ENCODE peak calls at places on chromosomes 5 and 9, in five cellular contexts. K, D, A, J and V are unnamed samples.

GRCh38 chr5:56190500-56190899 is 42.6 kb downstream of the ANKRD55 start:
- DNase-seq in A (peak; percentile 44), K (no peak), J (peak; percentile 52), D (peak; percentile 62), V (no peak)

GRCh38 chr5:67799732-67800234 is 415.8 kb upstream of the PIK3R1 start:
- DNase-seq in K (peak; percentile 8), J (no peak), A (peak; percentile 42), D (no peak), V (no peak)

GRCh38 chr9:124511426-124511840 is 4.2 kb upstream of the NR5A1 start:
- DNase-seq in J (no peak), D (no peak), K (no peak), A (peak; percentile 5), V (no peak)

GRCh38 chr5:135263022-135263668 is 135.9 kb downstream of the MACROH2A1 start:
- DNase-seq in D (no peak), A (peak; percentile 64), J (no peak), K (no peak), V (no peak)

GRCh38 chr9:36924071-36924470 is 110.0 kb downstream of the PAX5 start:
- DNase-seq in K (no peak), D (no peak), A (peak; percentile 65), J (no peak), V (no peak)

GRCh38 chr9:83062653-83063527 is at the start of gene RASEF:
- DNase-seq in K (peak; percentile 79), D (peak; percentile 77), A (peak; percentile 53), J (peak; percentile 87), V (peak; percentile 92)

GRCh38 chr9:135839516-135839915 is 67.8 kb downstream of the CAMSAP1 start:
- DNase-seq in D (no peak), K (no peak), A (no peak), J (no peak), V (no peak)

GRCh38 chr5:176737001-176737745 is 73.2 kb upstream of the UNC5A start:
- DNase-seq in D (peak; percentile 21), J (no peak), K (peak; percentile 70), A (no peak), V (no peak)

GRCh38 chr9:2026598-2026997 is 11.5 kb downstream of the SMARCA2 start:
- DNase-seq in K (no peak), J (no peak), A (no peak), D (no peak), V (no peak)

GRCh38 chr9:134809296-134809695 is 71.3 kb upstream of the FCN2 start:
- DNase-seq in K (no peak), J (no peak), A (no peak), D (no peak), V (no peak)

GRCh38 chr9:33737811-33738606 is 57.4 kb upstream of the PRSS3 start:
- DNase-seq in A (peak; percentile 63), K (peak; percentile 73), D (peak; percentile 71), J (no peak), V (peak; percentile 52)

DNA sequence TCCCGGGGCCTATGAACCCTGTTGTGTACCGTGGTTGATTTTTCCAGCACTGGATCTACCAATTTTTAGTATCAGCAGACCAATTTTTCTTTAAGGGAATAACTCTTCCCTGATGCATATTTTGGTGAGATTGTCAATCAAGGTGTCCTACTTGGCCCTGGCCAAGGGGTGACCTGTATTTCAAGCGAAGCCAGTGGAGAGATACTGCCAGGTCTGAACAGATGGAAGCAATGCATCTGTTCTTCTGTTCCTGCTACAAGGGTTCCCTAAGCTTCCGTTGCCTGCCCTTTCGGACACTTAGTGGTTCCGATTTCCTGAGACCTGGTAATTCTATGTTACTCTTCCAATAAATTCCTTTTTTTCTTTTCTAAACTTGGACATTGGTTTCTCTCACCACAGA is 37.3 kb downstream of the ADAM19 start:
- DNase-seq in D (no peak), J (no peak), K (no peak), A (no peak), V (no peak)
- H3K4me1 ChIP-seq in D (peaks cover 15% of the 10 kb centered on the region), J (peaks cover 40% of the 10 kb centered on the region), K (no peaks in the 10 kb centered on the region), A (peaks cover 14% of the 10 kb centered on the region), V (peaks cover 11% of the 10 kb centered on the region)

GRCh38 chr5:150492621-150493020 is 15.3 kb upstream of the NDST1 start:
- DNase-seq in J (no peak), A (peak; percentile 82), K (no peak), D (no peak), V (no peak)
- H3K4me1 ChIP-seq in J (peaks cover 66% of the 10 kb centered on the region), A (peaks cover 59% of the 10 kb centered on the region), K (peaks cover 15% of the 10 kb centered on the region), D (peaks cover 53% of the 10 kb centered on the region), V (peaks cover 26% of the 10 kb centered on the region)

GRCh38 chr9:108056083-108056804 is 566.7 kb upstream of the KLF4 start:
- DNase-seq in K (no peak), J (no peak), D (no peak), A (peak; percentile 66), V (no peak)
- H3K4me1 ChIP-seq in K (peaks cover 11% of the 10 kb centered on the region), J (peaks cover 27% of the 10 kb centered on the region), D (peaks cover 16% of the 10 kb centered on the region), A (peaks cover 3% of the 10 kb centered on the region), V (peaks cover 30% of the 10 kb centered on the region)

DNA sequence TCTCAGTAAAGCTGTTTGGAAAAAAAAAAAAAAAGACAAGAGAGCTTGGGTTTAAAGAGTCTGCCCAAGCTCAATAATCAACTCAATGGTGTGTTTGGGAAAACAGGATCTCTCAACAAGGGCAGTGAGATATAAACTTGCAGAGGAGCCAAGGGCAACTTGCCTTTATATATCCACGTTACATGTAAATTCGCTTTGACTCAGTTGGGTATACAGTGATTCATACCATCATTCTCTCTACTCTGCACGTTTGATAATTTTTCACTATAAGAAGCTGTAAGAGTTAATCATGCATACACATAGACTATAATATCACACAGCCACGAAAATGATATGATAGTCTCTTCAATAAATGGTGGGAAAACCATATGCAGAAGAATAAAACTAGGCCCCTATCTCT is 24.9 kb downstream of the ADAM19 start:
- DNase-seq in A (no peak), J (no peak), K (no peak), D (no peak), V (no peak)
- H3K4me1 ChIP-seq in A (peaks cover 14% of the 10 kb centered on the region), J (peaks cover 50% of the 10 kb centered on the region), K (no peaks in the 10 kb centered on the region), D (peaks cover 36% of the 10 kb centered on the region), V (peaks cover 4% of the 10 kb centered on the region)

DNA sequence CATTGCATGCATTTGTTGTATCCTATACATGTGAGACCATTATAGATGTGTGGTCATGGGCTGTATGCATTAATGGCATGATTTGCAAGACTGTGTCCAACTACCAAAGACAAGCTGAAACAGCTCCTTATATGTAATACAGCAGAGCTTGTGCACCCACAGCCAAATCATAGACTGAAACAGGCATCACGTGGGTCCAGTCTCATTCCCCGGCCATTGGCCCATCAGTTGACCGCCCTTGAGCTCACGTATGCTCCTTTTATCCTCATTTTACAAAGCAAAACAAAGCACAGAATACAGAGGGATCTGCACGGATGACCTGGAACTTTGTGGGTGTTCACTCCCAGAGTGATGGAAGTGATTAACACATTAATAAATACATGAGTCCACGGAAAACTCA is 109.1 kb downstream of the ROR2 start:
- DNase-seq in D (no peak), J (no peak), A (no peak), K (no peak), V (no peak)
- H3K4me1 ChIP-seq in D (peaks cover 28% of the 10 kb centered on the region), J (peaks cover 21% of the 10 kb centered on the region), A (peaks cover 25% of the 10 kb centered on the region), K (peaks cover 31% of the 10 kb centered on the region), V (peaks cover 9% of the 10 kb centered on the region)